ENCODE peak calls at places on chromosomes 4 and X, in four cellular contexts. T, I, N and W are unnamed samples.

GRCh38 chr4:139735381-139736256 is 70.0 kb downstream of the MGST2 start:
- DNase-seq in N (peak; percentile 5), I (peak; percentile 47), T (peak; percentile 12), W (no peak)

GRCh38 chr4:147735413-147736301 is 3.8 kb downstream of the ARHGAP10 start:
- DNase-seq in I (no peak), T (no peak), N (no peak), W (no peak)

GRCh38 chr4:121071640-121072037 is 696 bp downstream of the NDNF start:
- DNase-seq in N (no peak), I (no peak), T (no peak), W (no peak)

GRCh38 chr4:169922632-169923276 is 103.4 kb downstream of the MFAP3L start:
- DNase-seq in I (no peak), N (no peak), T (peak; percentile 23), W (no peak)

GRCh38 chr4:112651641-112652040 is 14.7 kb downstream of the LARP7 start:
- DNase-seq in I (no peak), N (no peak), T (no peak), W (no peak)

GRCh38 chr4:38675167-38676121 is 11.4 kb downstream of the KLF3 start:
- DNase-seq in I (peak; percentile 74), T (peak; percentile 88), N (peak; percentile 92), W (peak; percentile 78)

GRCh38 chr4:140595065-140595464 is 26.3 kb upstream of the UCP1 start:
- DNase-seq in N (no peak), I (peak; percentile 15), T (peak; percentile 5), W (no peak)

GRCh38 chr4:48017108-48017527 is 546 bp downstream of the NIPAL1 start:
- DNase-seq in T (peak; percentile 72), N (peak; percentile 83), I (peak; percentile 79), W (no peak)

GRCh38 chr4:146112389-146112788 is 63.1 kb upstream of the LSM6 start:
- DNase-seq in I (no peak), N (no peak), T (no peak), W (no peak)

GRCh38 chr4:155777971-155778710 is 19.3 kb downstream of the GUCY1B1 start:
- DNase-seq in I (no peak), N (no peak), T (peak; percentile 31), W (no peak)

GRCh38 chrX:139932077-139932900 is 564 bp downstream of the ATP11C start:
- DNase-seq in N (no peak), I (peak; percentile 50), T (no peak), W (no peak)

GRCh38 chr4:74487771-74488170 is 42.8 kb downstream of the AREG start:
- DNase-seq in N (no peak), T (no peak), I (no peak), W (no peak)

GRCh38 chr4:152990471-152991131 is 54.5 kb downstream of the FHDC1 start:
- DNase-seq in N (no peak), T (no peak), I (no peak), W (no peak)

GRCh38 chr4:37741564-37741963 is 55.4 kb upstream of the RELL1 start:
- DNase-seq in I (no peak), N (no peak), T (no peak), W (no peak)

GRCh38 chr4:13240066-13240465 is 244.1 kb downstream of the RAB28 start:
- DNase-seq in I (no peak), T (peak; percentile 45), N (peak; percentile 43), W (peak; percentile 4)

GRCh38 chr4:141020801-141021261 is 112.4 kb downstream of the RNF150 start:
- DNase-seq in T (peak; percentile 50), N (peak; percentile 30), I (peak; percentile 15), W (no peak)

GRCh38 chrX:95884196-95884595 is 800.4 kb upstream of the DIAPH2 start:
- DNase-seq in N (no peak), I (no peak), T (peak; percentile 16), W (no peak)

GRCh38 chr4:21447320-21448055 is 501.1 kb downstream of the KCNIP4 start:
- DNase-seq in T (no peak), N (no peak), I (no peak), W (no peak)
- TF ChIP-seq CTCF in T (no peak), N (peak; percentile 32), I (no peak), W (peak; percentile 13)

DNA sequence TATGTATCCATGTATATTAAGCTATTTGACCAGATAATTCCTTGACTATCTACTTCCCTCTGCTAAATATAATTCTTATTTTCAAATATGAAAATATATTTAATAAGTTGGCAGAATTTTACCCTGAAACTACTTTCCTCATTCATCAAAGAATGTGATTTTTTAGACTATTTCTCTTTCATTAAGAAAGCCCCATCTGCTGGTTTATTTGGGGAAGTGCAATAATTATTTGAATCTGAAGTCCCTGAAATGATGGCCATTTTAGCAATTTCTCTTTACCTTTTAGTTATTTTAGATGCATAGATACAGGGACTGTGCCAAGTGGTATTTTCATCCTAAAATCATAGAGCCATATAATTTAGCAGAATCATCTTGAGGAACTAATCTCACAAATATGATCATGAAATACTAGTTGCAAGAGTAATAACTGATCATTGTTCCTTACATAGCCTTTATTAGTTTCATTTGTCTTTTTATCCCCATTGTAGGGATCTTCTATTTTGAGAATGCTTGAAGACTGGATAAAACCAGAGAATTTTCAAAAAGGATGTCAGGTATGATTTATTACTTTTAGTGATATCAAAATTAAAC is 39.0 kb downstream of the ENPEP start:
- DNase-seq in N (no peak), I (no peak), T (peak; percentile 47), W (no peak)
- H3K4me3 ChIP-seq in N (no peak overlapping the region), I (peak overlapping the region; percentile 62), T (no peak overlapping the region), W (no peak overlapping the region)

DNA sequence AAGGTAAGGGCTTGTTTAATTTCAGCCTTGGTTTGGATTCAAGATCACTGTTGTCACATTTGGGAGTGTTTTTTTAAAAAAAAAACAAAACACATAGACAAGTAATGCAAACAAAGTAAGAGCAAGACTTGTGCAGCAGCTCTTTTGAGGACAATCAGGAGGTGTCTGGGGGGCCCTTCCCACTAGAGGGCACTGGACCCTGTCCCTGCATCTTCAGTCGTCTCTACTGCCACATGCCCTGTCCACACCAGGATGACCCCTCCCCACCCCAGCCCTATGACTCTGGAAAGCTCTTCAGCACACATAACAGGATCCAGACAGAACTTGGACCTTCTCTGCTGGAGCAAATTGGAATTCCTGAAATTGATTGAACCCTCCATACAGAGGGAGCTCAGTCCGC is 71.0 kb downstream of the USP46 start:
- DNase-seq in I (peak; percentile 23), N (peak; percentile 44), T (peak; percentile 22), W (no peak)
- TF ChIP-seq CTCF in I (peak; percentile 28), N (peak; percentile 76), T (peak; percentile 46), W (peak; percentile 69)

GRCh38 chrX:40144576-40144975 is 46.8 kb upstream of the BCOR start:
- DNase-seq in I (no peak), T (no peak), N (no peak), W (no peak)
- H3K4me3 ChIP-seq in I (no peak overlapping the region), T (no peak overlapping the region), N (no peak overlapping the region), W (no peak overlapping the region)

DNA sequence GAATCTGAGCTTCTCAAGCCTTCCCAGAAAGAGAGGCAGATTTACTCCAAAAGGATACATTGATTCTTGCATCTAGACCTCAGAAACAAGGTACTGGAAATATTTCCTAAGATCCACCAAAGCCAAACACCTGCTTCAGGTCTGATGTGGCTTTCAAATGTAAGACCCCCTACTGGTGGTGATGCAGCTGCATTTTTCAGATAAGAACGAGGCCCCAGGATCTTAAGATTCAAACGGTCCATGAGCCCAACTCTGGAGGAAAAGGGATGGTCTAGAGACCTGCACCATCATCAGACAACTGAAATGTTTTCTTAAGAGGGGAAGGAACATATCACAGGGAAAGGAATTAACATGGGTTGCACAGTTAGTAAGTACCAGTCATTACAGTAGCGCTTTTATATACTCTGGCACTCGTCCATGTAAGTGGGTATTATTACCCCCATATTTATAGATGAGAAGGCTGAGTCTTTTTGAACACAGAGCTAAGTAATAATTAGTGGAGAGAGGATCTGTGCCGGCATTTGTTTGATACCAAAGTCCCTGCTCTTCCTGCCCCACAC is 73.7 kb downstream of the LEF1 start:
- DNase-seq in T (no peak), I (no peak), N (no peak), W (no peak)
- TF ChIP-seq CTCF in T (no peak), I (no peak), N (no peak), W (peak; percentile 6)

GRCh38 chr4:85732124-85732523 is 257.2 kb downstream of the ARHGAP24 start:
- DNase-seq in I (no peak), T (no peak), N (no peak), W (no peak)
- H3K4me3 ChIP-seq in I (no peak overlapping the region), T (no peak overlapping the region), N (no peak overlapping the region), W (no peak overlapping the region)

GRCh38 chr4:182143086-182143821 is 99.9 kb upstream of the TENM3 start:
- DNase-seq in I (peak; percentile 24), N (no peak), T (peak; percentile 55), W (no peak)
- TF ChIP-seq CTCF in I (no peak), N (no peak), T (peak; percentile 0), W (no peak)

DNA sequence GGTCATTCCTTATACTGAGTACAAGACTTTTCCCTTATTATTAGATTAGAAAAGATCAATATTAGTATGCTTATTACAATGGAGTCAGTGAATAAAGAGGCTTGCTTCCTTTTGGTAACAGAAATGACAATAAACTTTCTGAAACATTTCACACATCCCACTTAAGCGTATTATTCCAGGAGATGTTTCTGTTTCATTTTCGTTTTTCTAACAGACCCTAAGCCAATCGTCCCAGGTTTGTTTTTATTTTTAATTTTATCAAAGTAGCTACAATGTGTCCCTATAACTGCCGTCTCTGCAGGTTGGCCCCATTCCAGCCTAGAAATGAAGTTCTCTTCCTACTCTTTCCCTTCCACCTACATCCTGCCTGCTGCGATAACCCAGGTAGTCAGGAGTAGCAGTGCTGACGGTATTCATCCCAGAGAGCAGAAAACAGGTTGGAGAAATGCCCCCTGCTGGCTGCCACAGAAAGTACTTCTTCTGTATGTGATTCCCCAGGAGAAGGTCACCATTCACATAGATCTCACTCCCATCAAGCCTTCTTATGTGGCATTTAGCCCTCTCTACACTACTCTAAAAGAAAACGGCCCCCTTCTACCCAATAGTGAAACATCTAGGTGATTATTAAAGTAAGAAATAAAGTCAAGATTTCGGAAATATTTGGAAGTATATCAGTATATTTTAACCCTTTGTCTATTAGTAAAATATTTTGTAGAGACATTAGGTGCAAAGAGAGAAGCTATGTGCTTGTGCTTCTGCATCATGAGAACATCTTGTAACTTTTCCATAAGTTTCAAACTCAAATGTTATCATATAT is 40.4 kb downstream of the ENPEP start:
- DNase-seq in N (peak; percentile 63), T (peak; percentile 64), I (peak; percentile 81), W (no peak)
- H3K4me3 ChIP-seq in N (peak overlapping the region; percentile 51), T (peak overlapping the region; percentile 44), I (peak overlapping the region; percentile 62), W (no peak overlapping the region)

GRCh38 chr4:110442788-110443187 is 33.2 kb upstream of the ENPEP start:
- DNase-seq in N (no peak), T (no peak), I (no peak), W (no peak)

GRCh38 chr4:110442309-110442708 is 33.6 kb upstream of the ENPEP start:
- DNase-seq in I (no peak), T (peak; percentile 3), N (no peak), W (no peak)
- TF ChIP-seq CTCF in I (no peak), T (peak; percentile 2), N (peak; percentile 21), W (no peak)

GRCh38 chr4:55446578-55446922 is 50.8 kb downstream of the TMEM165 start:
- DNase-seq in I (no peak), N (no peak), T (peak; percentile 41), W (no peak)

GRCh38 chr4:55444822-55445221 is 49.1 kb downstream of the TMEM165 start:
- DNase-seq in N (peak; percentile 58), T (peak; percentile 61), I (peak; percentile 35), W (no peak)

GRCh38 chr4:55447108-55447708 is 51.5 kb downstream of the TMEM165 start:
- DNase-seq in T (no peak), I (no peak), N (no peak), W (no peak)

GRCh38 chr4:55447826-55448225 is 52.1 kb downstream of the TMEM165 start:
- DNase-seq in T (peak; percentile 57), N (no peak), I (no peak), W (peak; percentile 10)

GRCh38 chr4:55445921-55446577 is 50.3 kb downstream of the TMEM165 start:
- DNase-seq in N (peak; percentile 20), I (no peak), T (peak; percentile 83), W (peak; percentile 22)
- H3K4me3 ChIP-seq in N (no peak overlapping the region), I (no peak overlapping the region), T (no peak overlapping the region), W (no peak overlapping the region)